ENCODE peak calls at places on chromosomes 5 and 9, in four cellular contexts. One of them, this sample, is unnamed.

GRCh38 chr9:36858805-36859375 is 175.2 kb downstream of the PAX5 start:
- DNase-seq in HepG2: no peak
- DNase-seq in GM12878: no peak
- DNase-seq in K562: no peak
- DNase-seq in this sample: no peak

GRCh38 chr9:121222524-121223171 is 21.0 kb upstream of the RAB14 start:
- DNase-seq in K562: peak; percentile 30
- DNase-seq in HepG2: peak; percentile 49
- DNase-seq in GM12878: no peak
- DNase-seq in this sample: no peak

GRCh38 chr5:130321931-130322330 is 417.7 kb downstream of the CHSY3 start:
- DNase-seq in K562: no peak
- DNase-seq in GM12878: no peak
- DNase-seq in HepG2: no peak
- DNase-seq in this sample: no peak

GRCh38 chr9:126829035-126829434 is 24.2 kb downstream of the ZBTB43 start:
- DNase-seq in K562: no peak
- DNase-seq in GM12878: no peak
- DNase-seq in HepG2: no peak
- DNase-seq in this sample: no peak

GRCh38 chr5:82334856-82335255 is 56.7 kb upstream of the RPS23 start:
- DNase-seq in GM12878: no peak
- DNase-seq in HepG2: no peak
- DNase-seq in K562: no peak
- DNase-seq in this sample: no peak

GRCh38 chr5:65032250-65032649 is 263.5 kb downstream of the CWC27 start:
- DNase-seq in K562: peak; percentile 20
- DNase-seq in HepG2: no peak
- DNase-seq in GM12878: no peak
- DNase-seq in this sample: no peak

GRCh38 chr5:74320526-74320925 is 320.0 kb downstream of the ENC1 start:
- DNase-seq in HepG2: no peak
- DNase-seq in K562: no peak
- DNase-seq in GM12878: no peak
- DNase-seq in this sample: no peak

GRCh38 chr5:132377738-132378137 is 8.2 kb downstream of the SLC22A5 start:
- DNase-seq in K562: no peak
- DNase-seq in GM12878: no peak
- DNase-seq in HepG2: no peak
- DNase-seq in this sample: no peak

GRCh38 chr5:93403529-93403928 is 177.5 kb downstream of the NR2F1-AS1 start:
- DNase-seq in K562: no peak
- DNase-seq in HepG2: no peak
- DNase-seq in GM12878: no peak
- DNase-seq in this sample: no peak

GRCh38 chr9:98830554-98830953 is 23.1 kb downstream of the GALNT12 start:
- DNase-seq in GM12878: no peak
- DNase-seq in K562: no peak
- DNase-seq in HepG2: no peak
- DNase-seq in this sample: no peak

GRCh38 chr9:105338308-105338707 is 93.9 kb downstream of the SLC44A1 start:
- DNase-seq in K562: no peak
- DNase-seq in HepG2: no peak
- DNase-seq in GM12878: no peak
- DNase-seq in this sample: no peak

GRCh38 chr5:179241175-179241574 is 104.1 kb downstream of the ADAMTS2 start:
- DNase-seq in GM12878: no peak
- DNase-seq in HepG2: no peak
- DNase-seq in K562: no peak
- DNase-seq in this sample: no peak

GRCh38 chr5:133475986-133476385 is 136.4 kb downstream of the FSTL4 start:
- DNase-seq in GM12878: no peak
- DNase-seq in K562: no peak
- DNase-seq in HepG2: no peak
- DNase-seq in this sample: no peak

GRCh38 chr5:151523335-151523734 is 67.8 kb downstream of the FAT2 start:
- DNase-seq in K562: peak; percentile 66
- DNase-seq in GM12878: no peak
- DNase-seq in HepG2: peak; percentile 60
- DNase-seq in this sample: peak; percentile 63

GRCh38 chr9:19456996-19457693 is 48.3 kb downstream of the ACER2 start:
- DNase-seq in HepG2: peak; percentile 66
- DNase-seq in K562: peak; percentile 74
- DNase-seq in GM12878: peak; percentile 46
- DNase-seq in this sample: peak; percentile 81

GRCh38 chr5:34803974-34804373 is 35.0 kb upstream of the TTC23L start:
- DNase-seq in HepG2: no peak
- DNase-seq in K562: no peak
- DNase-seq in GM12878: no peak
- DNase-seq in this sample: no peak

GRCh38 chr9:2640570-2640969 is 19.0 kb downstream of the VLDLR start:
- DNase-seq in HepG2: no peak
- DNase-seq in K562: no peak
- DNase-seq in GM12878: no peak
- DNase-seq in this sample: no peak

DNA sequence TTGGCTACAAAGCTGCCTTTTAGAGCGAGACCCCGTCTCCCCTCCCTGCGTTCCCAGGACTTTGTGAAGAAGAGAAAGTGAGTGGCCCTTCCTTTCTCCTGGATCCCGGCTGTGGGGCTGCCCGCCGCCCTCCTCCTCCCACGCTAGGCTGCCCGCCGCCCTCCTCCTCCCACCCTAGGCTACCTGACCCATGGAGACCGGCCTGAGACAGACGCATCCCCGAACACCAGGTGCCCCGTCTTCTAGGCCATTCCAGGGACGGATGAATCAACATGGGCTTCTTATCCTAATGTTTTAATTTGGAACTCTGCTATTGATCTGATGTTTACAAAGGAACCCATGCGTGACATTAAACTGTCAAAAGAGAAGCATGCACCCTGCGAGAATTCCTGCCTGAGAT is 117.3 kb upstream of the LPCAT1 start:
- DNase-seq in K562: no peak
- DNase-seq in HepG2: no peak
- DNase-seq in GM12878: no peak
- DNase-seq in this sample: no peak
- TF ChIP-seq MAX in K562: no peak
- TF ChIP-seq MAX in HepG2: no peak
- TF ChIP-seq MAX in GM12878: no peak
- TF ChIP-seq MAX in this sample: no peak

GRCh38 chr9:107759823-107760166 is 270.2 kb upstream of the KLF4 start:
- DNase-seq in K562: no peak
- DNase-seq in GM12878: no peak
- DNase-seq in HepG2: no peak
- DNase-seq in this sample: no peak

GRCh38 chr9:107756091-107756490 is 266.5 kb upstream of the KLF4 start:
- DNase-seq in HepG2: no peak
- DNase-seq in K562: no peak
- DNase-seq in GM12878: no peak
- DNase-seq in this sample: no peak

GRCh38 chr9:107760469-107761242 is 271.1 kb upstream of the KLF4 start:
- DNase-seq in K562: no peak
- DNase-seq in GM12878: no peak
- DNase-seq in HepG2: no peak
- DNase-seq in this sample: no peak

GRCh38 chr9:107761307-107761706 is 271.7 kb upstream of the KLF4 start:
- DNase-seq in GM12878: no peak
- DNase-seq in HepG2: no peak
- DNase-seq in K562: no peak
- DNase-seq in this sample: no peak

DNA sequence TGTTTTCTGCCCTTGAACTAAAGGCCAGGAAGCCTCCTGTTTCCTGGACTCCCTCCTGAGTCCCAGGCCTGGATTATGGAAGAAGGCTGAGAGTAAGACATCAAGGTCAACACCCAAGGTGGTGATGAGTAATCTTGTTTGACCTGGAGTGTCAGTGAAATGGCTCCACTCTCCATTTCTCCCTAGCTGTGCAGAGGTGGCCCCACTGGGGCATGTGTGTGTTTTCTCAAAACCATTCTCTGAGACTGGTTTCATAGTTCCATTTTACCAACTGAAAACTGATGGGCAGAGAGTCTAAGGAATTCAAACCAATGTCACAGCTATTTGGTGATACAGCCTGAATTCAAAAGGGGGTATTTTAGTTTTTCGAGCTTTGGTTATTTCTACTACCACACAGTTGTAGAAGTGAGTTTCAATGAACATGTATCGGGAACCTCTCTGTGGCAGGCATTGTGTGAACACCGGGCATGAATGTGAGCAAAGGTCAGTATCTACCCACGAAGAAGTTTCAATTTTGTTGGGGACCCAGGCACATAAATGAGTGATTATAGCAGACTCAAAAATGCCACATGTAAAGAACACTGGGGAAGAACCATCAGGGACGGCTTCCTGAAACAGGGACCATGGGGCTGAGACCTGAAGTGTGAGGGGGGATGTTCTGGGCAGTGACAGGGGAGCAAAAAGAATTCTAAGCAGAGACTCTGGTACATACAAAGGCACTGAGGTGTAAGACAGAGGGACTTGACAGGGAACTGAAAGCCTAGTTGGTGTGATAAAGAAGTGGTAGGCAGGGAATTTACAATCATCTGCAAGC is 269.6 kb upstream of the KLF4 start:
- DNase-seq in GM12878: peak; percentile 37
- DNase-seq in K562: no peak
- DNase-seq in HepG2: no peak
- DNase-seq in this sample: no peak
- TF ChIP-seq JUNB in GM12878: no peak
- TF ChIP-seq JUNB in K562: no peak
- TF ChIP-seq JUNB in HepG2: no peak
- TF ChIP-seq JUNB in this sample: no peak

DNA sequence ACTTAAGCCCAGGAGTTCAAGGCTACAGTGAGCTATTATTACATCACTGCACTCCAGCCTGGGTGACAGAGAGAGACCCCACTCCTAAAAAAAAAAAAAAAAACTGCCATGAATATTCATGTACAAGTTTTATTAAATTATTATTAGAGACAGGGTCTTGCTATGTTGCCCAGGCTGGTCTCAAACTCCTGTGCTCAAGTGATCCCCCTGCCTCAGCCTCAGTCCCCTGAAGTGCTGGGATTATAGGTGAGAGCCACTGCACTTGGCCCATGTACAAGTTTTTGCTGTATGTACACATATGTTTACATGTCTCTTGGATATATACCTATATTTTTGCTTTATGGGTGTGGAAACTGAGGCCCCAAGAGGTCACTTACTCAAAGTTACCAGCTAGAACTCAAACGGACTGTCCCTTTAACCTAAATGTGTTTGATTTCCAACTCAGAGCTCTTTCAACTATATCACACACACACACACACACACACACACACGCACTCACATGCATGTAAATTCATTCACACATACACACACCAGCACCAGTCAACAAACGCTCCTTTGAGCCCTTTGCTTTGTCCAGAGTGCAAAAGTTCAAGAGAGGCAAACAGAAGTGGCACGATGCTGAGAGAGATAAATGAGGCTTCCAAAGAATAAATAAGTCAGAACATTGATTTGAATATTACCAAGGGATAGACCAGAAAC is 42.3 kb upstream of the STRBP start:
- DNase-seq in K562: no peak
- DNase-seq in HepG2: peak; percentile 84
- DNase-seq in GM12878: no peak
- DNase-seq in this sample: no peak
- TF ChIP-seq MAX in K562: no peak
- TF ChIP-seq MAX in HepG2: peak; percentile 27
- TF ChIP-seq MAX in GM12878: no peak
- TF ChIP-seq MAX in this sample: no peak

GRCh38 chr9:89592201-89592815 is 12.5 kb upstream of the GADD45G start:
- DNase-seq in HepG2: no peak
- DNase-seq in K562: no peak
- DNase-seq in GM12878: no peak
- DNase-seq in this sample: no peak
- TF ChIP-seq JUNB in HepG2: no peak
- TF ChIP-seq JUNB in K562: no peak
- TF ChIP-seq JUNB in GM12878: no peak
- TF ChIP-seq JUNB in this sample: no peak

GRCh38 chr9:134496413-134497282 is 145.0 kb upstream of the COL5A1 start:
- DNase-seq in GM12878: no peak
- DNase-seq in K562: no peak
- DNase-seq in HepG2: no peak
- DNase-seq in this sample: no peak
- TF ChIP-seq MAX in GM12878: no peak
- TF ChIP-seq MAX in K562: no peak
- TF ChIP-seq MAX in HepG2: no peak
- TF ChIP-seq MAX in this sample: no peak

GRCh38 chr9:71937070-71937625 is 25.7 kb downstream of the C9orf85 start:
- DNase-seq in HepG2: no peak
- DNase-seq in GM12878: no peak
- DNase-seq in K562: no peak
- DNase-seq in this sample: no peak
- TF ChIP-seq JUNB in HepG2: no peak
- TF ChIP-seq JUNB in GM12878: no peak
- TF ChIP-seq JUNB in K562: no peak
- TF ChIP-seq JUNB in this sample: no peak

GRCh38 chr5:76601470-76601869 is 21.7 kb downstream of the F2RL2 start:
- DNase-seq in K562: peak; percentile 64
- DNase-seq in HepG2: peak; percentile 52
- DNase-seq in GM12878: no peak
- DNase-seq in this sample: peak; percentile 75
- TF ChIP-seq MAX in K562: no peak
- TF ChIP-seq MAX in HepG2: no peak
- TF ChIP-seq MAX in GM12878: no peak
- TF ChIP-seq MAX in this sample: no peak